ENCODE peak calls at places on chromosomes 3 and 15, in nine cellular contexts. W, B, O, A, P, R, G, V and J are unnamed samples.
A peak's percentile ranks its signal among the peaks of the same experiment; 100 is the strongest.

GRCh38 chr3:127041264-127041820 is 58.4 kb downstream of the PLXNA1 start:
- DNase-seq in V (no peak), B (no peak), W (no peak), R (no peak), P (no peak), O (no peak), G (no peak), A (no peak), J (no peak)

GRCh38 chr3:13647314-13648059 is 98.6 kb downstream of the FBLN2 start:
- DNase-seq in P (no peak), A (peak; percentile 39), R (no peak), O (no peak), V (no peak), G (no peak), W (peak; percentile 45), B (peak; percentile 26), J (peak; percentile 37)

GRCh38 chr3:126493731-126494130 is 18.0 kb upstream of the ZXDC start:
- DNase-seq in R (no peak), W (no peak), P (no peak), B (no peak), A (peak; percentile 59), V (no peak), O (no peak), G (no peak), J (no peak)

GRCh38 chr15:77621847-77622211 is 10.9 kb downstream of the LINGO1 start:
- DNase-seq in A (no peak), B (no peak), R (no peak), V (no peak), O (no peak), W (no peak), G (no peak), P (no peak), J (no peak)

GRCh38 chr3:58667229-58667628 is 655 bp upstream of the FAM3D start:
- DNase-seq in G (no peak), B (no peak), W (no peak), R (no peak), V (no peak), P (no peak), A (no peak), O (no peak), J (no peak)

GRCh38 chr3:152737021-152737908 is 97.7 kb upstream of the P2RY1 start:
- DNase-seq in G (no peak), V (no peak), W (peak; percentile 14), B (no peak), O (no peak), P (no peak), R (no peak), A (peak; percentile 93), J (peak; percentile 47)

GRCh38 chr15:78004919-78005634 is 72.4 kb downstream of the TBC1D2B start:
- DNase-seq in O (peak; percentile 86), B (no peak), P (no peak), V (no peak), R (peak; percentile 43), G (no peak), W (peak; percentile 95), A (peak; percentile 44), J (peak; percentile 63)

GRCh38 chr3:111667621-111668239 is 72.6 kb upstream of the ZBED2 start:
- DNase-seq in V (no peak), R (peak; percentile 37), G (no peak), W (peak; percentile 69), A (peak; percentile 49), O (no peak), P (peak; percentile 68), B (peak; percentile 91), J (peak; percentile 74)

GRCh38 chr3:197298858-197299854 is 744 bp upstream of the DLG1 start:
- DNase-seq in A (no peak), W (no peak), O (peak; percentile 52), G (peak; percentile 68), P (no peak), B (peak; percentile 30), R (peak; percentile 59), V (no peak), J (no peak)

GRCh38 chr15:34514251-34514760 is 69.1 kb downstream of the GOLGA8B start:
- DNase-seq in P (no peak), R (no peak), G (no peak), A (peak; percentile 39), V (no peak), B (no peak), O (peak; percentile 76), W (peak; percentile 29), J (peak; percentile 57)

GRCh38 chr3:16441306-16441898 is 72.1 kb downstream of the RFTN1 start:
- DNase-seq in O (no peak), V (no peak), W (peak; percentile 57), G (no peak), B (no peak), R (no peak), A (no peak), P (no peak), J (no peak)

GRCh38 chr3:9914559-9915251 is 2.2 kb upstream of the IL17RC start:
- DNase-seq in G (no peak), O (no peak), A (no peak), R (no peak), P (no peak), B (no peak), W (no peak), V (no peak), J (no peak)

GRCh38 chr3:15610083-15610482 is 8.5 kb downstream of the BTD start:
- DNase-seq in A (peak; percentile 91), R (peak; percentile 12), P (no peak), G (no peak), B (no peak), V (peak; percentile 73), O (no peak), W (peak; percentile 81), J (peak; percentile 87)

GRCh38 chr3:69925506-69925905 is 74.0 kb upstream of the SAMMSON start:
- DNase-seq in V (no peak), P (no peak), R (no peak), B (no peak), A (no peak), O (no peak), G (no peak), W (peak; percentile 63), J (no peak)

GRCh38 chr3:70988111-70988510 is 595.4 kb downstream of the FOXP1 start:
- DNase-seq in V (no peak), B (no peak), O (no peak), G (no peak), W (no peak), R (no peak), P (no peak), A (no peak), J (no peak)

GRCh38 chr15:68415501-68416157 is 16.3 kb downstream of the ITGA11 start:
- DNase-seq in V (no peak), R (no peak), O (peak; percentile 57), G (no peak), P (no peak), B (no peak), A (no peak), W (no peak), J (no peak)

GRCh38 chr3:122642935-122643334 is 37.7 kb upstream of the PARP14 start:
- DNase-seq in P (no peak), V (no peak), O (no peak), R (no peak), W (no peak), G (no peak), B (no peak), A (no peak), J (no peak)

GRCh38 chr3:162134571-162134970 is 638.0 kb downstream of the OTOL1 start:
- DNase-seq in R (no peak), B (peak; percentile 26), V (no peak), G (no peak), W (peak; percentile 21), P (no peak), O (no peak), A (peak; percentile 19), J (no peak)

GRCh38 chr3:153897842-153898241 is 223.3 kb upstream of the ARHGEF26 start:
- DNase-seq in G (no peak), O (no peak), P (no peak), A (no peak), V (no peak), B (no peak), W (no peak), R (no peak), J (no peak)

GRCh38 chr15:92653836-92654524 is 1.6 kb downstream of the FAM174B start:
- DNase-seq in O (no peak), P (no peak), R (peak; percentile 51), W (no peak), G (no peak), B (no peak), V (no peak), A (no peak), J (no peak)